ENCODE peak calls at places on chromosomes 2 and 18, in five cellular contexts. A is dorsolateral prefrontal cortex, O is cardiac muscle cell, P is IMR-90, E is GM23338. R is an unnamed sample.

GRCh38 chr2:237693281-237694039 is 66.1 kb downstream of the LRRFIP1 start:
- DNase-seq in A (no peak), O (no peak), P (peak; percentile 69), E (no peak), R (peak; percentile 69)

GRCh38 chr2:230779141-230779523 is 66.5 kb downstream of the CAB39 start:
- DNase-seq in A (no peak), O (no peak), P (peak; percentile 44), E (no peak), R (no peak)

GRCh38 chr18:41645600-41646360 is 309.3 kb upstream of the PIK3C3 start:
- DNase-seq in A (no peak), O (no peak), P (no peak), E (no peak), R (no peak)

GRCh38 chr2:68089961-68090360 is 27.2 kb upstream of the C1D start:
- DNase-seq in A (no peak), O (no peak), P (no peak), E (no peak), R (no peak)

GRCh38 chr2:118089015-118089800 is 937 bp downstream of the INSIG2 start:
- DNase-seq in A (no peak), O (peak; percentile 73), P (peak; percentile 58), E (peak; percentile 25), R (peak; percentile 13)

GRCh38 chr2:229300371-229300770 is 29.3 kb upstream of the PID1 start:
- DNase-seq in A (no peak), O (no peak), P (no peak), E (no peak), R (no peak)

GRCh38 chr2:145688156-145688555 is 1168.2 kb upstream of the ZEB2 start:
- DNase-seq in A (no peak), O (no peak), P (no peak), E (no peak), R (no peak)

GRCh38 chr2:108965540-108966299 is 23.3 kb downstream of the EDAR start:
- DNase-seq in A (no peak), O (no peak), P (no peak), E (no peak), R (no peak)

GRCh38 chr2:159658887-159659437 is 42.6 kb upstream of the BAZ2B start:
- DNase-seq in A (no peak), O (peak; percentile 86), P (no peak), E (no peak), R (no peak)

GRCh38 chr2:196489366-196489765 is 150.1 kb upstream of the CCDC150 start:
- DNase-seq in A (no peak), O (no peak), P (no peak), E (no peak), R (no peak)

GRCh38 chr2:22536131-22536530 is 848.8 kb upstream of the KLHL29 start:
- DNase-seq in A (no peak), O (no peak), P (no peak), E (no peak), R (no peak)

GRCh38 chr2:210477496-210477895 is 937 bp upstream of the LANCL1 start:
- DNase-seq in A (no peak), O (peak; percentile 58), P (peak; percentile 64), E (peak; percentile 71), R (peak; percentile 58)

GRCh38 chr2:44934521-44934961 is 7.0 kb upstream of the SIX3 start:
- DNase-seq in A (no peak), O (no peak), P (no peak), E (peak; percentile 65), R (no peak)
- H3K4me3 ChIP-seq in A (no peak overlapping the region), O (no peak overlapping the region), P (no peak overlapping the region), E (peak overlapping the region; percentile 66), R (no peak overlapping the region)

GRCh38 chr2:120599656-120600055 is 136.0 kb upstream of the GLI2 start:
- DNase-seq in A (no peak), O (no peak), P (no peak), E (no peak), R (no peak)
- H3K4me3 ChIP-seq in A (no peak overlapping the region), O (no peak overlapping the region), P (no peak overlapping the region), E (no peak overlapping the region), R (no peak overlapping the region)

GRCh38 chr18:77359561-77360314 is 110.1 kb downstream of the GALR1 start:
- DNase-seq in A (no peak), O (no peak), P (no peak), E (no peak), R (no peak)
- H3K4me3 ChIP-seq in A (no peak overlapping the region), O (no peak overlapping the region), P (no peak overlapping the region), E (no peak overlapping the region), R (no peak overlapping the region)

DNA sequence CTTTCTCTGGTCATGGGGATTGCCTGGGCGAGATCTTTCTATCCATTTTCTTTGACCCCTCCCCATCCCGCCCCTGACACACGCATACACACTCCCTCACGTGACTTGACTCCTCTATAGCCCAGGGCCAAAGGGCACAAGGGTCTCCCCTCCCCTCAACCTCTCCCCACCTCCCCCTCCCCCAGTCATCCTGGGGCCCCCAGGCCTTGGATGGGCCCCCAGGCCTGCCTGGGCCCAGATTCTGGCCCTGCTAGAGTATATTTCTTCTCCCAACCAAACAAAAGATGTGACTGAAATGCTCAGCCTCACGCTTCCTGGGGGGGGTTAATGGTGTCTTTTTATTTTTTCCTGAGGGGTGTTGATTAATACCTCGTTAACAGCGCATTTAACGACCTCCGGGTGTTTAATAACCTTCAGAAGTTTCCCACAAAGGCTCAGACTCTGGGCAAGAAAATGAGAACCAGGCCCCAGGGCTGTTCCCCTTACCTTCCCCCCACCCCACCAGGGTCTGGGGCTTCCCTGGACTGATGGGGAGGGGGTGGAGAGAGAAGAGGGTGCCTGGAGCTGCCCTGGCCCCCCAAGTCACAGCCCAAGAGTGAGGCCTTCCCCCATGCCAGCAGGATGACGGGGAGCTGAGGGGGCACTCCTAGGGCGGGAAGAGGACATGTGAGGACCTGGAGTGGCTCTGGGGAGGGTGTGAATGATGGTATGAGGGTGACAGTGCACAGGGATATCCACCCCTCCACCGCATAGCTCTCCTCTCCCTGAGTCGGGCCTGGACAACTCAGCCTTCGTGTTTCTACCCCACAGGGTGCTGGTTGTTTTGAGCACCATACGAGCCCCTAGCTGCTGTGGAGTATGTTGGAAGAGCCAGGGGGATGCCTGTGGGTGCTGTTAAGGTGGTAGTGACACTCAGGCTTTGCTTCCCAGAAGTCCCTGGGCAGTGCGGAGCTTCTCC is 3.6 kb downstream of the PKDCC start:
- DNase-seq in A (no peak), O (peak; percentile 46), P (no peak), E (no peak), R (no peak)
- H3K4me3 ChIP-seq in A (no peak overlapping the region), O (peak overlapping the region; percentile 98), P (peak overlapping the region; percentile 94), E (no peak overlapping the region), R (peak overlapping the region; percentile 63)

GRCh38 chr18:79405019-79405780 is 9.5 kb downstream of the NFATC1 start:
- DNase-seq in A (peak; percentile 18), O (no peak), P (no peak), E (no peak), R (no peak)
- H3K4me3 ChIP-seq in A (no peak overlapping the region), O (no peak overlapping the region), P (no peak overlapping the region), E (no peak overlapping the region), R (no peak overlapping the region)

DNA sequence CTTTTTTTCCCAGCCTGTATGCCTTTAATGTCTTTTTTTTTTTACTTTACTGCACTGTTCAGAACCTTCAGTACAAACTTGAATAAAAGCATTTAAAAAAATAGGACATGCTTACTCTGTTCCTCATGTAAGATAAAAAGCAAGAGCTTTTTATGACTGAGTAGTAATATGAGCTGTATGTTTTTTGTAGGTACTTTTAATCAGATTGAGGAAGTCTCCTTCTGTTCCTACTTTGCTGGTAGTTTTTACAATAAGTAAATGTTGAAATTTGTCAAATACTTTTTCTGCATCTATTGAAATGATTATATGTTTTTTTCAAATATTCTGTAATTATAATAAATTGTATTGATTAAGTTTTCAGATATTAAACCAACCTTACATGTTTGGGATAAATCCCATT is 189.8 kb downstream of the FAM210A start:
- DNase-seq in A (no peak), O (no peak), P (no peak), E (no peak), R (no peak)
- H3K4me3 ChIP-seq in A (no peak overlapping the region), O (no peak overlapping the region), P (no peak overlapping the region), E (no peak overlapping the region), R (no peak overlapping the region)

GRCh38 chr2:39608212-39608575 is 57.5 kb upstream of the TMEM178A start:
- DNase-seq in A (no peak), O (no peak), P (no peak), E (no peak), R (no peak)
- H3K4me3 ChIP-seq in A (no peak overlapping the region), O (no peak overlapping the region), P (no peak overlapping the region), E (no peak overlapping the region), R (no peak overlapping the region)